ENCODE peak calls at places on chromosome 5, in five cellular contexts. M is activated CD8-positive, alpha-beta memory T cell treated with anti-CD3 and anti-CD28 coated beads for 48 hours; R is GM23338; F is activated T-cell treated with anti-CD3 and anti-CD28 coated beads for 48 hours; I is left lung. P is an unnamed sample.

GRCh38 chr5:41312066-41312465 is 98.7 kb upstream of the C6 start:
- DNase-seq in M (no peak), R (no peak), I (no peak), F (no peak), P (no peak)

GRCh38 chr5:172508471-172509404 is 54.4 kb upstream of the SH3PXD2B start:
- DNase-seq in M (no peak), I (no peak), R (no peak), F (no peak), P (no peak)

GRCh38 chr5:173781826-173782670 is 106.1 kb upstream of the CPEB4 start:
- DNase-seq in I (peak), F (peak), R (no peak), M (peak), P (no peak)

GRCh38 chr5:127957183-127957582 is 126.4 kb upstream of the SLC12A2 start:
- DNase-seq in M (no peak), R (no peak), I (no peak), F (no peak), P (no peak)

GRCh38 chr5:91223886-91224285 is 159.2 kb downstream of the ARRDC3 start:
- DNase-seq in R (no peak), F (no peak), I (no peak), M (no peak), P (no peak)

GRCh38 chr5:61768692-61769281 is 436.7 kb downstream of the ZSWIM6 start:
- DNase-seq in R (peak), F (peak), I (no peak), M (no peak), P (peak)

GRCh38 chr5:21225223-21226064 is 1237.4 kb upstream of the CDH18 start:
- DNase-seq in R (no peak), M (no peak), I (no peak), F (no peak), P (no peak)

GRCh38 chr5:176653401-176653800 is 6.1 kb downstream of the TSPAN17 start:
- DNase-seq in R (no peak), I (no peak), M (peak), F (peak), P (no peak)

GRCh38 chr5:161167001-161167765 is 315.2 kb upstream of the ATP10B start:
- DNase-seq in M (no peak), R (no peak), I (no peak), F (no peak), P (no peak)

GRCh38 chr5:98742395-98743073 is 30.9 kb upstream of the RGMB start:
- DNase-seq in F (no peak), I (peak), M (no peak), R (peak), P (no peak)

GRCh38 chr5:176626876-176627236 is 3.5 kb downstream of the SNCB start:
- DNase-seq in M (no peak), F (no peak), R (no peak), I (no peak), P (no peak)

GRCh38 chr5:5523066-5523505 is 100.6 kb downstream of the ICE1 start:
- DNase-seq in F (no peak), R (peak), I (no peak), M (no peak), P (no peak)

GRCh38 chr5:132822650-132823480 is 7.6 kb downstream of the SHROOM1 start:
- DNase-seq in I (peak), F (no peak), R (peak), M (no peak), P (peak)

GRCh38 chr5:88480245-88480644 is 211.6 kb upstream of the TMEM161B start:
- DNase-seq in R (no peak), M (no peak), I (no peak), F (no peak), P (no peak)

GRCh38 chr5:136892026-136892425 is 526.7 kb upstream of the TRPC7 start:
- DNase-seq in F (no peak), R (peak), M (no peak), I (no peak), P (no peak)

GRCh38 chr5:75568202-75568601 is 43.1 kb upstream of the ANKDD1B start:
- DNase-seq in M (no peak), F (no peak), I (no peak), R (no peak), P (no peak)

GRCh38 chr5:33340195-33340594 is 100.6 kb upstream of the TARS1 start:
- DNase-seq in M (no peak), R (peak), I (no peak), F (no peak), P (no peak)

GRCh38 chr5:165574140-165574539 is 2068.7 kb downstream of the MAT2B start:
- DNase-seq in I (no peak), R (no peak), F (no peak), M (no peak), P (no peak)

GRCh38 chr5:138653502-138653901 is 78.3 kb upstream of the HSPA9 start:
- DNase-seq in F (no peak), R (peak), M (no peak), I (peak), P (no peak)

GRCh38 chr5:36242534-36243144 is 914 bp upstream of the NADK2 start:
- DNase-seq in F (no peak), M (no peak), I (peak), R (peak), P (no peak)

GRCh38 chr5:63961598-63962161 is 565 bp downstream of the HTR1A start:
- DNase-seq in F (no peak), R (peak), M (no peak), I (peak), P (peak)

GRCh38 chr5:131262953-131263541 is 806 bp upstream of the CDC42SE2 start:
- DNase-seq in M (no peak), R (peak), F (no peak), I (no peak), P (no peak)

GRCh38 chr5:102608414-102608813 is 109.6 kb upstream of the SLCO6A1 start:
- DNase-seq in R (no peak), I (no peak), F (no peak), M (no peak), P (no peak)

GRCh38 chr5:81854915-81855314 is 104.0 kb upstream of the SSBP2 start:
- DNase-seq in I (no peak), M (no peak), R (no peak), F (no peak), P (no peak)

GRCh38 chr5:154732212-154732611 is 23.0 kb upstream of the LARP1 start:
- DNase-seq in F (no peak), M (no peak), I (no peak), R (no peak), P (no peak)

GRCh38 chr5:75951716-75952115 is 131.5 kb upstream of the SV2C start:
- DNase-seq in I (no peak), R (no peak), F (no peak), M (no peak), P (no peak)

GRCh38 chr5:74316064-74316586 is 324.4 kb downstream of the ENC1 start:
- DNase-seq in R (no peak), F (peak), M (peak), I (no peak), P (peak)

GRCh38 chr5:95760291-95761191 is 29.4 kb downstream of the RHOBTB3 start:
- DNase-seq in F (no peak), R (no peak), I (no peak), M (no peak), P (no peak)

P was measured in H1.